ENCODE peak calls at places on chromosome 16, in four cellular contexts. One of them, this sample, is unnamed.

GRCh38 chr16:4081577-4082021 is 34.6 kb downstream of the ADCY9 start:
- DNase-seq in heart left ventricle: no peak
- DNase-seq in neural progenitor cell: peak; percentile 13
- DNase-seq in pancreas: no peak
- DNase-seq in this sample: no peak

GRCh38 chr16:14198603-14199002 is 127.5 kb downstream of the MRTFB start:
- DNase-seq in pancreas: no peak
- DNase-seq in heart left ventricle: no peak
- DNase-seq in neural progenitor cell: no peak
- DNase-seq in this sample: no peak

GRCh38 chr16:7026639-7027038 is 306.0 kb upstream of the RBFOX1 start:
- DNase-seq in heart left ventricle: no peak
- DNase-seq in pancreas: no peak
- DNase-seq in neural progenitor cell: peak; percentile 41
- DNase-seq in this sample: no peak

GRCh38 chr16:13316008-13316407 is 414.6 kb downstream of the SHISA9 start:
- DNase-seq in neural progenitor cell: no peak
- DNase-seq in heart left ventricle: no peak
- DNase-seq in pancreas: no peak
- DNase-seq in this sample: no peak

GRCh38 chr16:720507-720989 is 398 bp upstream of the ANTKMT start:
- DNase-seq in pancreas: no peak
- DNase-seq in heart left ventricle: peak; percentile 65
- DNase-seq in neural progenitor cell: peak; percentile 81
- DNase-seq in this sample: no peak

GRCh38 chr16:2814757-2815298 is 2.2 kb upstream of the PRSS21 start:
- DNase-seq in heart left ventricle: no peak
- DNase-seq in neural progenitor cell: no peak
- DNase-seq in pancreas: no peak
- DNase-seq in this sample: no peak

GRCh38 chr16:57412584-57412983 is 8.0 kb downstream of the CCL17 start:
- DNase-seq in heart left ventricle: no peak
- DNase-seq in pancreas: no peak
- DNase-seq in neural progenitor cell: no peak
- DNase-seq in this sample: no peak

GRCh38 chr16:78437352-78437968 is 338.0 kb downstream of the WWOX start:
- DNase-seq in heart left ventricle: no peak
- DNase-seq in pancreas: peak; percentile 9
- DNase-seq in neural progenitor cell: peak; percentile 69
- DNase-seq in this sample: no peak

GRCh38 chr16:87367556-87367955 is 16.0 kb downstream of the FBXO31 start:
- DNase-seq in heart left ventricle: no peak
- DNase-seq in neural progenitor cell: peak; percentile 1
- DNase-seq in pancreas: no peak
- DNase-seq in this sample: no peak

GRCh38 chr16:57187508-57187854 is 1.4 kb downstream of the RSPRY1 start:
- DNase-seq in neural progenitor cell: no peak
- DNase-seq in heart left ventricle: no peak
- DNase-seq in pancreas: no peak
- DNase-seq in this sample: no peak

GRCh38 chr16:19067349-19068236 is at the start of gene COQ7:
- DNase-seq in heart left ventricle: peak; percentile 99
- DNase-seq in pancreas: peak; percentile 99
- DNase-seq in neural progenitor cell: peak; percentile 99
- DNase-seq in this sample: peak; percentile 98

GRCh38 chr16:8571061-8571596 is 19.2 kb downstream of the TMEM114 start:
- DNase-seq in neural progenitor cell: peak; percentile 68
- DNase-seq in heart left ventricle: no peak
- DNase-seq in pancreas: no peak
- DNase-seq in this sample: no peak

GRCh38 chr16:57196276-57196675 is 10.1 kb downstream of the RSPRY1 start:
- DNase-seq in neural progenitor cell: no peak
- DNase-seq in heart left ventricle: no peak
- DNase-seq in pancreas: no peak
- DNase-seq in this sample: no peak

GRCh38 chr16:84614914-84615813 is 2.7 kb downstream of the COTL1 start:
- DNase-seq in pancreas: no peak
- DNase-seq in heart left ventricle: no peak
- DNase-seq in neural progenitor cell: no peak
- DNase-seq in this sample: no peak

GRCh38 chr16:49696414-49697101 is 159.4 kb downstream of the ZNF423 start:
- DNase-seq in pancreas: no peak
- DNase-seq in heart left ventricle: no peak
- DNase-seq in neural progenitor cell: peak; percentile 91
- DNase-seq in this sample: no peak

GRCh38 chr16:49183911-49184310 is 97.7 kb downstream of the CBLN1 start:
- DNase-seq in heart left ventricle: no peak
- DNase-seq in pancreas: no peak
- DNase-seq in neural progenitor cell: peak; percentile 68
- DNase-seq in this sample: no peak

GRCh38 chr16:81558077-81558443 is 113.5 kb downstream of the CMIP start:
- DNase-seq in pancreas: no peak
- DNase-seq in heart left ventricle: no peak
- DNase-seq in neural progenitor cell: no peak
- DNase-seq in this sample: no peak

GRCh38 chr16:14244344-14245010 is 173.4 kb downstream of the MRTFB start:
- DNase-seq in heart left ventricle: no peak
- DNase-seq in neural progenitor cell: no peak
- DNase-seq in pancreas: no peak
- DNase-seq in this sample: no peak

GRCh38 chr16:75764154-75764768 is 38.0 kb upstream of the CPHXL start:
- DNase-seq in neural progenitor cell: peak; percentile 79
- DNase-seq in heart left ventricle: peak; percentile 50
- DNase-seq in pancreas: peak; percentile 53
- DNase-seq in this sample: no peak

GRCh38 chr16:85650864-85651811 is 37.6 kb downstream of the GINS2 start:
- DNase-seq in neural progenitor cell: peak; percentile 68
- DNase-seq in heart left ventricle: peak; percentile 71
- DNase-seq in pancreas: peak; percentile 54
- DNase-seq in this sample: no peak

GRCh38 chr16:87160218-87160617 is 157.0 kb downstream of the C16orf95 start:
- DNase-seq in neural progenitor cell: no peak
- DNase-seq in heart left ventricle: no peak
- DNase-seq in pancreas: peak; percentile 7
- DNase-seq in this sample: no peak

GRCh38 chr16:56547120-56547948 is 17.5 kb upstream of the MT4 start:
- DNase-seq in heart left ventricle: no peak
- DNase-seq in pancreas: no peak
- DNase-seq in neural progenitor cell: peak; percentile 90
- DNase-seq in this sample: no peak

GRCh38 chr16:82726306-82726705 is 99.5 kb downstream of the CDH13 start:
- DNase-seq in pancreas: no peak
- DNase-seq in neural progenitor cell: no peak
- DNase-seq in heart left ventricle: no peak
- DNase-seq in this sample: no peak

GRCh38 chr16:84374160-84374489 is 5.8 kb downstream of the ATP2C2 start:
- DNase-seq in pancreas: no peak
- DNase-seq in heart left ventricle: no peak
- DNase-seq in neural progenitor cell: no peak
- DNase-seq in this sample: no peak

GRCh38 chr16:21628196-21628726 is 24.1 kb downstream of the IGSF6 start:
- DNase-seq in heart left ventricle: no peak
- DNase-seq in neural progenitor cell: no peak
- DNase-seq in pancreas: no peak
- DNase-seq in this sample: no peak

GRCh38 chr16:21611546-21612384 is 12.4 kb downstream of the METTL9 start:
- DNase-seq in neural progenitor cell: peak; percentile 59
- DNase-seq in heart left ventricle: no peak
- DNase-seq in pancreas: no peak
- DNase-seq in this sample: no peak

GRCh38 chr16:84630009-84630408 is 12.1 kb upstream of the COTL1 start:
- DNase-seq in heart left ventricle: no peak
- DNase-seq in neural progenitor cell: no peak
- DNase-seq in pancreas: no peak
- DNase-seq in this sample: no peak

GRCh38 chr16:71467810-71468209 is 5.8 kb upstream of the ZNF23 start:
- DNase-seq in pancreas: peak; percentile 9
- DNase-seq in heart left ventricle: no peak
- DNase-seq in neural progenitor cell: peak; percentile 85
- DNase-seq in this sample: no peak

GRCh38 chr16:4534151-4534790 is 4.3 kb downstream of the CDIP1 start:
- DNase-seq in neural progenitor cell: no peak
- DNase-seq in pancreas: peak; percentile 73
- DNase-seq in heart left ventricle: no peak
- DNase-seq in this sample: no peak

GRCh38 chr16:782766-783403 is 5.3 kb downstream of the RPUSD1 start:
- DNase-seq in heart left ventricle: no peak
- DNase-seq in neural progenitor cell: no peak
- DNase-seq in pancreas: no peak
- DNase-seq in this sample: no peak

GRCh38 chr16:17585449-17586080 is 114.8 kb upstream of the XYLT1 start:
- DNase-seq in pancreas: no peak
- DNase-seq in heart left ventricle: no peak
- DNase-seq in neural progenitor cell: no peak
- DNase-seq in this sample: no peak

GRCh38 chr16:84062734-84063640 is 20.4 kb upstream of the SLC38A8 start:
- DNase-seq in heart left ventricle: peak; percentile 80
- DNase-seq in neural progenitor cell: peak; percentile 92
- DNase-seq in pancreas: peak; percentile 57
- DNase-seq in this sample: peak; percentile 67

GRCh38 chr16:278863-279366 is 1.5 kb upstream of the ARHGDIG start:
- DNase-seq in pancreas: peak; percentile 83
- DNase-seq in heart left ventricle: peak; percentile 59
- DNase-seq in neural progenitor cell: peak; percentile 49
- DNase-seq in this sample: no peak

GRCh38 chr16:12833939-12834338 is 30.3 kb upstream of the CPPED1 start:
- DNase-seq in neural progenitor cell: peak; percentile 16
- DNase-seq in heart left ventricle: no peak
- DNase-seq in pancreas: no peak
- DNase-seq in this sample: no peak

GRCh38 chr16:89040391-89040790 is 53.3 kb upstream of the ACSF3 start:
- DNase-seq in pancreas: no peak
- DNase-seq in heart left ventricle: peak; percentile 3
- DNase-seq in neural progenitor cell: no peak
- DNase-seq in this sample: no peak

GRCh38 chr16:89038221-89038721 is 55.4 kb upstream of the ACSF3 start:
- DNase-seq in neural progenitor cell: no peak
- DNase-seq in pancreas: no peak
- DNase-seq in heart left ventricle: peak; percentile 4
- DNase-seq in this sample: no peak

GRCh38 chr16:89037261-89038152 is 56.1 kb upstream of the ACSF3 start:
- DNase-seq in heart left ventricle: peak; percentile 28
- DNase-seq in pancreas: no peak
- DNase-seq in neural progenitor cell: peak; percentile 91
- DNase-seq in this sample: no peak

GRCh38 chr16:89039756-89040155 is 53.9 kb upstream of the ACSF3 start:
- DNase-seq in pancreas: no peak
- DNase-seq in neural progenitor cell: no peak
- DNase-seq in heart left ventricle: peak; percentile 0
- DNase-seq in this sample: no peak

GRCh38 chr16:89038811-89039735 is 54.6 kb upstream of the ACSF3 start:
- DNase-seq in heart left ventricle: peak; percentile 16
- DNase-seq in neural progenitor cell: no peak
- DNase-seq in pancreas: no peak
- DNase-seq in this sample: no peak
- H3K27ac ChIP-seq in heart left ventricle: no peak overlapping the region
- H3K27ac ChIP-seq in neural progenitor cell: no peak overlapping the region
- H3K27ac ChIP-seq in pancreas: no peak overlapping the region
- H3K27ac ChIP-seq in this sample: no peak overlapping the region

DNA sequence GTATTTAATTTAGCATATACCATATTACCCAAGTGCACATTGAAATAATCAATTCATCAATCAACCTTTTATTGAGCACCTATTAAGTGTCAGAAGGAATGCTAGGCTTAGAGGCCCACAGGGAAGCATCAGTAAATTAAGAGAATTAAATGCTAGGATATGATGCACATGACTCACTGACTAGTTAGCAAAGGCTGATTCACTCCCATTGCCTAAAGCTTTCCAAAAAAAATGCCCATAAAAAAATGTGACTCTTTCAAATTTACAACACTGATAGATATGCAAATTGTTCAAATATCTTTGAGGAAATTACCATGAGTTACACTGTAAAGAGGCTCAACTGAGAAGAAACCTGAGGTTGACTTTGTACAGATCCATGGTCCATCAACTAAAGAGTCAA is 883.3 kb downstream of the CDH11 start:
- DNase-seq in neural progenitor cell: no peak
- DNase-seq in heart left ventricle: no peak
- DNase-seq in pancreas: no peak
- DNase-seq in this sample: no peak
- H3K27ac ChIP-seq in neural progenitor cell: no peak overlapping the region
- H3K27ac ChIP-seq in heart left ventricle: no peak overlapping the region
- H3K27ac ChIP-seq in pancreas: no peak overlapping the region
- H3K27ac ChIP-seq in this sample: no peak overlapping the region

GRCh38 chr16:29975811-29976511 is 2.3 kb downstream of the TAOK2 start:
- DNase-seq in pancreas: no peak
- DNase-seq in neural progenitor cell: no peak
- DNase-seq in heart left ventricle: no peak
- DNase-seq in this sample: no peak
- H3K27ac ChIP-seq in pancreas: no peak overlapping the region
- H3K27ac ChIP-seq in neural progenitor cell: no peak overlapping the region
- H3K27ac ChIP-seq in heart left ventricle: peak overlapping the region; percentile 88
- H3K27ac ChIP-seq in this sample: peak overlapping the region; percentile 94

GRCh38 chr16:11599579-11599978 is 12.9 kb upstream of the LITAF start:
- DNase-seq in neural progenitor cell: no peak
- DNase-seq in pancreas: no peak
- DNase-seq in heart left ventricle: no peak
- DNase-seq in this sample: no peak

GRCh38 chr16:11601911-11602310 is 15.2 kb upstream of the LITAF start:
- DNase-seq in neural progenitor cell: no peak
- DNase-seq in heart left ventricle: no peak
- DNase-seq in pancreas: no peak
- DNase-seq in this sample: no peak

GRCh38 chr16:11603331-11603750 is 16.6 kb upstream of the LITAF start:
- DNase-seq in neural progenitor cell: peak; percentile 83
- DNase-seq in heart left ventricle: peak; percentile 53
- DNase-seq in pancreas: no peak
- DNase-seq in this sample: no peak

GRCh38 chr16:11602321-11602720 is 15.6 kb upstream of the LITAF start:
- DNase-seq in pancreas: no peak
- DNase-seq in heart left ventricle: no peak
- DNase-seq in neural progenitor cell: no peak
- DNase-seq in this sample: no peak

GRCh38 chr16:11601425-11601824 is 14.7 kb upstream of the LITAF start:
- DNase-seq in heart left ventricle: no peak
- DNase-seq in pancreas: no peak
- DNase-seq in neural progenitor cell: no peak
- DNase-seq in this sample: no peak
- H3K27ac ChIP-seq in heart left ventricle: no peak overlapping the region
- H3K27ac ChIP-seq in pancreas: no peak overlapping the region
- H3K27ac ChIP-seq in neural progenitor cell: no peak overlapping the region
- H3K27ac ChIP-seq in this sample: no peak overlapping the region

DNA sequence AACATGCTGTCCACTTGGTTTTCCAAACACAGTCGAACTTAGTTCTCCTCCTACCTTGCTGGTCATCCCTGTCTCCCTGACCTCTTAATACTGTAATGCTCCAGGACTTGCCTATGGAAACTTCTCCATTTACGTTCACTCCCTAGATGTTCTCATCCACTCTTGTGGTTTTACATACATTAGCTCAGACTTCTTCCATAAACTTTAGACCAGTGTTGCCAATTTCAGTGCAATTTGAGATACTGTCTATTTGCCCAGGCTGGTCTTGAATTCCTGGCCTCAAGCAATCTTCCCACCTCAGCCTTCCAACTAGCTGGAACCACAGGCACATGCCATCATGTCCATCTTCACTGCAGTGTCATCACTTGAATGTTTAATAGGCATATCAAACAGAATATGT is 1.5 kb downstream of the MATCAP1 start:
- DNase-seq in pancreas: no peak
- DNase-seq in heart left ventricle: no peak
- DNase-seq in neural progenitor cell: no peak
- DNase-seq in this sample: no peak
- H3K27ac ChIP-seq in pancreas: no peak overlapping the region
- H3K27ac ChIP-seq in heart left ventricle: no peak overlapping the region
- H3K27ac ChIP-seq in neural progenitor cell: no peak overlapping the region
- H3K27ac ChIP-seq in this sample: no peak overlapping the region